ENCODE peak calls at places on chromosomes 13 and 19, in seven cellular contexts. One of them, this sample, is unnamed.

GRCh38 chr19:29690842-29691241 is 24.2 kb downstream of the C19orf12 start:
- DNase-seq in HL-60: peak
- DNase-seq in upper lobe of right lung: no peak
- DNase-seq in GM13977: no peak
- DNase-seq in AG09309: no peak
- DNase-seq in Calu3: peak
- DNase-seq in CD4-positive, alpha-beta T cell: peak
- DNase-seq in this sample: no peak

GRCh38 chr19:27775395-27775794 is 1437.6 kb downstream of the UQCRFS1 start:
- DNase-seq in HL-60: peak
- DNase-seq in upper lobe of right lung: no peak
- DNase-seq in GM13977: no peak
- DNase-seq in AG09309: no peak
- DNase-seq in Calu3: no peak
- DNase-seq in CD4-positive, alpha-beta T cell: no peak
- DNase-seq in this sample: no peak

GRCh38 chr19:31181535-31181934 is 167.7 kb downstream of the TSHZ3 start:
- DNase-seq in HL-60: no peak
- DNase-seq in upper lobe of right lung: no peak
- DNase-seq in GM13977: no peak
- DNase-seq in AG09309: no peak
- DNase-seq in Calu3: no peak
- DNase-seq in CD4-positive, alpha-beta T cell: no peak
- DNase-seq in this sample: no peak

GRCh38 chr19:46633130-46633529 is 2.9 kb downstream of the GNG8 start:
- DNase-seq in HL-60: no peak
- DNase-seq in upper lobe of right lung: no peak
- DNase-seq in GM13977: no peak
- DNase-seq in AG09309: no peak
- DNase-seq in Calu3: no peak
- DNase-seq in CD4-positive, alpha-beta T cell: no peak
- DNase-seq in this sample: no peak

GRCh38 chr19:2229103-2230028 is 6.8 kb downstream of the PLEKHJ1 start:
- DNase-seq in HL-60: no peak
- DNase-seq in upper lobe of right lung: no peak
- DNase-seq in GM13977: no peak
- DNase-seq in AG09309: no peak
- DNase-seq in Calu3: no peak
- DNase-seq in CD4-positive, alpha-beta T cell: no peak
- DNase-seq in this sample: no peak

GRCh38 chr19:40594657-40595077 is 6.5 kb upstream of the LTBP4 start:
- DNase-seq in HL-60: no peak
- DNase-seq in upper lobe of right lung: no peak
- DNase-seq in GM13977: no peak
- DNase-seq in AG09309: no peak
- DNase-seq in Calu3: no peak
- DNase-seq in CD4-positive, alpha-beta T cell: no peak
- DNase-seq in this sample: no peak

GRCh38 chr13:47080616-47081015 is 183.8 kb upstream of the HTR2A start:
- DNase-seq in HL-60: no peak
- DNase-seq in upper lobe of right lung: no peak
- DNase-seq in GM13977: no peak
- DNase-seq in AG09309: no peak
- DNase-seq in Calu3: no peak
- DNase-seq in CD4-positive, alpha-beta T cell: no peak
- DNase-seq in this sample: no peak

GRCh38 chr19:1942934-1943555 is 2.1 kb downstream of the CSNK1G2 start:
- DNase-seq in HL-60: no peak
- DNase-seq in upper lobe of right lung: no peak
- DNase-seq in GM13977: no peak
- DNase-seq in AG09309: no peak
- DNase-seq in Calu3: no peak
- DNase-seq in CD4-positive, alpha-beta T cell: no peak
- DNase-seq in this sample: no peak

GRCh38 chr19:40420766-40421467 is 4.9 kb downstream of the SERTAD1 start:
- DNase-seq in HL-60: no peak
- DNase-seq in upper lobe of right lung: peak
- DNase-seq in GM13977: peak
- DNase-seq in AG09309: peak
- DNase-seq in Calu3: peak
- DNase-seq in CD4-positive, alpha-beta T cell: peak
- DNase-seq in this sample: peak

GRCh38 chr13:109773276-109773675 is 13.1 kb downstream of the IRS2 start:
- DNase-seq in HL-60: no peak
- DNase-seq in upper lobe of right lung: no peak
- DNase-seq in GM13977: no peak
- DNase-seq in AG09309: no peak
- DNase-seq in Calu3: peak
- DNase-seq in CD4-positive, alpha-beta T cell: no peak
- DNase-seq in this sample: no peak

DNA sequence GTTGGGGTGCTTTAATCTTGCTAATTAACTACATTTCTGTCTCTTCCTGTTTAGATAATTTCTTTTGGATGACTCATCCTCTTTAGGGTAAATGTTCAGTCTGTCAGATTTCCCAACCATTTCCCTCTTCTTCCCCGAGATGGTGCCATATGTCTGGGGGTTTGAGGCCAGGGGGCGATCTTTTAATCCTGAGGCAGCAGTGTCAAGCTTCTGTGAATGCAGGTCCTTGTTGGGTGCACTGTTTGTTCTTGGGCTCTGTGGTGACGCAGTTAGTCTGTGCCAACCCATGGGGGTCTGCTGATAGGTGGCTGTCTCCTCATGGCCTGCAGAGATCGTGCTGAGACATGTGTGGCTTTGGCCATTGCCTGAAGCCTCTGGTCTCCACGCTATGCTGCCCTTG is 420.4 kb downstream of the NDFIP2 start:
- DNase-seq in HL-60: peak
- DNase-seq in upper lobe of right lung: no peak
- DNase-seq in GM13977: no peak
- DNase-seq in AG09309: no peak
- DNase-seq in Calu3: no peak
- DNase-seq in CD4-positive, alpha-beta T cell: no peak
- DNase-seq in this sample: no peak
- TF ChIP-seq CTCF in HL-60: no peak
- TF ChIP-seq CTCF in upper lobe of right lung: no peak
- TF ChIP-seq CTCF in GM13977: no peak
- TF ChIP-seq CTCF in AG09309: no peak
- TF ChIP-seq CTCF in Calu3: no peak
- TF ChIP-seq CTCF in CD4-positive, alpha-beta T cell: no peak
- TF ChIP-seq CTCF in this sample: no peak

GRCh38 chr13:48790199-48790598 is 136.5 kb downstream of the CYSLTR2 start:
- DNase-seq in HL-60: no peak
- DNase-seq in upper lobe of right lung: no peak
- DNase-seq in GM13977: no peak
- DNase-seq in AG09309: no peak
- DNase-seq in Calu3: no peak
- DNase-seq in CD4-positive, alpha-beta T cell: no peak
- DNase-seq in this sample: no peak
- TF ChIP-seq CTCF in HL-60: no peak
- TF ChIP-seq CTCF in upper lobe of right lung: no peak
- TF ChIP-seq CTCF in GM13977: no peak
- TF ChIP-seq CTCF in AG09309: no peak
- TF ChIP-seq CTCF in Calu3: no peak
- TF ChIP-seq CTCF in CD4-positive, alpha-beta T cell: no peak
- TF ChIP-seq CTCF in this sample: no peak

GRCh38 chr19:54169149-54169731 is 3.7 kb downstream of the TMC4 start:
- DNase-seq in HL-60: no peak
- DNase-seq in upper lobe of right lung: no peak
- DNase-seq in GM13977: no peak
- DNase-seq in AG09309: no peak
- DNase-seq in Calu3: no peak
- DNase-seq in CD4-positive, alpha-beta T cell: no peak
- DNase-seq in this sample: no peak

GRCh38 chr19:54168174-54168917 is 4.6 kb downstream of the TMC4 start:
- DNase-seq in HL-60: peak
- DNase-seq in upper lobe of right lung: peak
- DNase-seq in GM13977: peak
- DNase-seq in AG09309: no peak
- DNase-seq in Calu3: peak
- DNase-seq in CD4-positive, alpha-beta T cell: peak
- DNase-seq in this sample: peak

GRCh38 chr19:54173951-54174817 is 1.2 kb upstream of the TMC4 start:
- DNase-seq in HL-60: no peak
- DNase-seq in upper lobe of right lung: no peak
- DNase-seq in GM13977: no peak
- DNase-seq in AG09309: no peak
- DNase-seq in Calu3: no peak
- DNase-seq in CD4-positive, alpha-beta T cell: no peak
- DNase-seq in this sample: no peak

GRCh38 chr19:54172413-54172763 is 572 bp downstream of the TMC4 start:
- DNase-seq in HL-60: no peak
- DNase-seq in upper lobe of right lung: no peak
- DNase-seq in GM13977: no peak
- DNase-seq in AG09309: no peak
- DNase-seq in Calu3: peak
- DNase-seq in CD4-positive, alpha-beta T cell: no peak
- DNase-seq in this sample: no peak

DNA sequence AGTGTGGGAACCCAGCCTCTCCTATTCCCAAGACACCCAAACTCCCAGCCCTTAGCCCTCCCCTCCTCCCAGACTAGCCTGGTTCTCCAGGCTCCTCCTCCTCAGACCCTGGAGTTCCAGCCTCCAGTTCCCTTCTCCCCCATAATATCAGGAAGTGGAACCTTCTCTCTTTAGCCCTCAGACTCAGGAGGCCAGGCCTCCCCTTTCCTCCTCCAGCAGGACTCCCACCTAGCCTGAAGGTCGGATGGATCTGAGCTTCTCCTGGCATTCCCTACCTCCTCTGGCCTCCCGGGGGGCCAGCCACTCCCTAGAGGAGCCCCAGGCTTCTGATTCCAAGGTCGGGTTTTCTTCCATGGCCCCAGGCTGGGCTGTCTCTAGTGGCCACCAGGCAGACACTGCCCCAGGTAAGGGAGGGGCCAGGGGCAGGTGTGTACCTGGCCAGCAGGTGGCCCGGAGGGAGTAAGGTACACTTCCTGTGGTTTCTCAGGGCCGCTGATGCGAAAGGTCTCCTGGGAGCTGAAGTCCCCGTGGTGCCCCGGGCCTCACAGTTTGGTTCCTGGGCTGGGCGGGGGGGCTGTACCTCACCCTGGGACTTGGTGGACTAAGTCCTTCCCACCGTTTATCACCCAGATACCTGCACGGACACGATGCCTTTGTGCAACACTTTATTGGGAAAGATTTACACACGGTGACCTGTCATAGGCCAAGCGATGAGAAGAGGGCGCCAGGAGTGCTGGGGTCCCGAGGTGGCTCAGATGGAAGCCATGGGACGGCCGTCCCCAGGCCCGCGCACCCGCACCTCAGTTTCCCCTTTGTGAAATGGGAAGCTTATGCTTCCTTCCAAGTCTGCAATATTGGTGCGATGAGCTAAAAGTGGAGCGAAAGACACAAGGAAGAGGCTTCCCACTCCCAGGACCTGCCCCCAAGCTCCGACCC is at the start of gene TMC4:
- DNase-seq in HL-60: no peak
- DNase-seq in upper lobe of right lung: peak
- DNase-seq in GM13977: no peak
- DNase-seq in AG09309: no peak
- DNase-seq in Calu3: peak
- DNase-seq in CD4-positive, alpha-beta T cell: no peak
- DNase-seq in this sample: no peak
- TF ChIP-seq CTCF in HL-60: no peak
- TF ChIP-seq CTCF in upper lobe of right lung: peak
- TF ChIP-seq CTCF in GM13977: peak
- TF ChIP-seq CTCF in AG09309: no peak
- TF ChIP-seq CTCF in Calu3: peak
- TF ChIP-seq CTCF in CD4-positive, alpha-beta T cell: no peak
- TF ChIP-seq CTCF in this sample: no peak

DNA sequence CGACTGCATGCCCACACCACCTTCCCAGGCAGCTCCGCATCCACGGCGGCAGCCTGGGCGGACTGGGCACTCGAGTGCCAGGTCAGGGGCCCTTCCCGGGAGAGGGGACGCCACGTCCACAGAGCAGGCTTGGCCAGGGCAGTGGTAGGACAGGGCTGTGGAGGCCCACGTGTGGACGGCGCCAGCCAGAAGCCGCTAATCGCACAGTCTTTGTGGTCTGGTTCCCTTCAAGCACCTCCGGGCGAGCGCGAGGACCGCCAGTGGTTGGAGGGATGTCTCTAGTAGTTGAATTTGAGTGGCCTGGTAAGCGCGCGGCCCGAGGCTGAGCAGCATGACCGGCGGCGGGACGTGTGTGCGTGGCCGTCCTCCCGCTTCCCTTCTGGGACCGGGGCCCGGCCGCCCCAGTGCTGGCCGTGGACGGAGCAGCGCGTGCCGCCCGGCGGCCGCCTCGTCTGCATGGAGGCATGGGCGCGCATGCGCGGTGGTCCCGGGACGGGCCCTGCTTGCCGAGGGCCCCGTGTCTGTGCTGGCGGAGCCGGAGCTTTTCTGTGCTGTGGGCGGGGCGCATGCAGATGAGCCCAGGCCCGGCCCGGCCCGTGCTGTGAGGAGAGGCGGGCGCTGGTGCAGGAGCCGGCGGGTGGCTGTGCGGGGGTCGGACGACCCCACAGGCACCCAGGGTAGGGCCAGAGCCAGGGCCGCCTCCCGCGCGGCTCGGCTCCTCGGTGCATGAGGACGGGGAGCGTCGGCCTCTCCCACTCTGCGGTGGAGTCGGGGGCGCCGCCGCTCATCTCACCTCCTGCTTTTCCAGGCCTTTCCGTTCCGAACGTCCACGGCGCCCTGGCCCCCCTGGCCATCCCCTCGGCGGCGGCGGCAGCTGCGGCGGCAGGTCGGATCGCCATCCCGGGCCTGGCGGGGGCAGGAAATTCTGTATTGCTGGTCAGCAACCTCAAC is 8.6 kb downstream of the PTBP1 start:
- DNase-seq in HL-60: peak
- DNase-seq in upper lobe of right lung: peak
- DNase-seq in GM13977: peak
- DNase-seq in AG09309: no peak
- DNase-seq in Calu3: no peak
- DNase-seq in CD4-positive, alpha-beta T cell: no peak
- DNase-seq in this sample: no peak
- TF ChIP-seq CTCF in HL-60: no peak
- TF ChIP-seq CTCF in upper lobe of right lung: no peak
- TF ChIP-seq CTCF in GM13977: no peak
- TF ChIP-seq CTCF in AG09309: no peak
- TF ChIP-seq CTCF in Calu3: no peak
- TF ChIP-seq CTCF in CD4-positive, alpha-beta T cell: no peak
- TF ChIP-seq CTCF in this sample: no peak

DNA sequence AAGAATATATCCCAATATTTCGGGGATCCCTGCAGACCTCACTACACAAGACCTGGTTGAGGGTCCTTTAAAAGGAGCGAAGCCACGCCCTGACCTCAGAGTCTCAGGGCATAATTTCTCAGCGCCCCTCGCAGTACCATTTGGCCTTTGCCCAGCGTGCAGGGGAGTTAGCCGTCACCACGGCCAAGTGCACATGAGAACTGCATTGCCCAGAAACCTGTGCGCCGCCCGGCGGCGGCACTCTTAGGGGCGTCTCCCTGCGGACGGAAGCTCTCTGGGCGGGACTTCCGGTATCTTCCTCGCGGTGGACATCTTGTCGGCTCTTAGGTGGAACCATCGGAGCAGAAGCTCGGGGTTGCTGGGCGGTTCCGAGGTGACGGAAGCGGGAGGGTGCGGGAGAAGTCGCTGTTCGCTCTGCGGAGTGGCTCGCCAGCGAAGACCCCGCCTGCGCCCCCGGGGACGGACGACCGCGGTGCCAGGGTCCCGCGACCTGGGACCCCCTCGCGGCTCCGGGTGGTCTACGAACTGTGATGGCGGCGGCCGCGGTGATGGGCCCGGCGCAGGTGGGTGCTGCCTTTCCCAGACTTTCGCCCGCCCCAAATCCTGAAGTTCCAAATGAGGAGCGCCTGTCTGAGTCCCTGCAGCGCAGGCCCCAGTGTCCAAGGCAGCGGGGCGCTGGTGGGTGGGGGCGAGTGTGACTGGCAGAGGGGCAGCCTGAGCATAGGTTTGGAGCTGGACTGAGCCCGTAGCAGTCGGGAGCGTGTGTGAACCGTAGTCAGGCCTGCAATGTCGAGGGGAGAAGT is at the start of gene ZNF134:
- DNase-seq in HL-60: peak
- DNase-seq in upper lobe of right lung: peak
- DNase-seq in GM13977: peak
- DNase-seq in AG09309: peak
- DNase-seq in Calu3: peak
- DNase-seq in CD4-positive, alpha-beta T cell: peak
- DNase-seq in this sample: peak
- TF ChIP-seq CTCF in HL-60: no peak
- TF ChIP-seq CTCF in upper lobe of right lung: peak
- TF ChIP-seq CTCF in GM13977: no peak
- TF ChIP-seq CTCF in AG09309: peak
- TF ChIP-seq CTCF in Calu3: no peak
- TF ChIP-seq CTCF in CD4-positive, alpha-beta T cell: peak
- TF ChIP-seq CTCF in this sample: no peak